ENCODE peak calls at places on chromosomes 1 and 21, in four cellular contexts. One of them, this sample, is unnamed.

GRCh38 chr1:30028939-30029338 is 694.4 kb downstream of the MATN1 start:
- DNase-seq in K562: no peak
- DNase-seq in IMR-90: no peak
- DNase-seq in HepG2: no peak
- DNase-seq in this sample: no peak

GRCh38 chr1:32249831-32250525 is 1.1 kb upstream of the LCK start:
- DNase-seq in IMR-90: peak; percentile 46
- DNase-seq in HepG2: peak; percentile 91
- DNase-seq in K562: peak; percentile 60
- DNase-seq in this sample: no peak

GRCh38 chr1:31377361-31377863 is 4.5 kb upstream of the FABP3 start:
- DNase-seq in K562: no peak
- DNase-seq in IMR-90: no peak
- DNase-seq in HepG2: no peak
- DNase-seq in this sample: no peak

GRCh38 chr1:205925730-205926129 is 17.5 kb downstream of the SLC26A9 start:
- DNase-seq in IMR-90: peak; percentile 85
- DNase-seq in HepG2: no peak
- DNase-seq in K562: no peak
- DNase-seq in this sample: peak; percentile 84

GRCh38 chr1:204574856-204575145 is 58.6 kb downstream of the MDM4 start:
- DNase-seq in IMR-90: peak; percentile 16
- DNase-seq in HepG2: no peak
- DNase-seq in K562: no peak
- DNase-seq in this sample: no peak

GRCh38 chr21:31872452-31873274 is at the start of gene HUNK:
- DNase-seq in HepG2: peak; percentile 29
- DNase-seq in IMR-90: peak; percentile 54
- DNase-seq in K562: no peak
- DNase-seq in this sample: peak; percentile 13

GRCh38 chr1:11301593-11301992 is 28.6 kb downstream of the UBIAD1 start:
- DNase-seq in K562: no peak
- DNase-seq in IMR-90: no peak
- DNase-seq in HepG2: no peak
- DNase-seq in this sample: no peak

GRCh38 chr1:224238212-224238611 is 55.2 kb downstream of the DEGS1 start:
- DNase-seq in K562: no peak
- DNase-seq in IMR-90: no peak
- DNase-seq in HepG2: no peak
- DNase-seq in this sample: no peak

GRCh38 chr1:85396194-85396593 is 68.8 kb downstream of the DDAH1 start:
- DNase-seq in IMR-90: no peak
- DNase-seq in HepG2: no peak
- DNase-seq in K562: no peak
- DNase-seq in this sample: no peak

GRCh38 chr1:240310226-240310925 is 218.7 kb downstream of the FMN2 start:
- DNase-seq in HepG2: no peak
- DNase-seq in K562: no peak
- DNase-seq in IMR-90: peak; percentile 85
- DNase-seq in this sample: peak; percentile 18

GRCh38 chr1:240309804-240310203 is 218.1 kb downstream of the FMN2 start:
- DNase-seq in IMR-90: no peak
- DNase-seq in K562: no peak
- DNase-seq in HepG2: no peak
- DNase-seq in this sample: no peak

GRCh38 chr1:240314845-240315746 is 223.4 kb downstream of the FMN2 start:
- DNase-seq in IMR-90: no peak
- DNase-seq in HepG2: no peak
- DNase-seq in K562: no peak
- DNase-seq in this sample: no peak

GRCh38 chr1:240308061-240308460 is 216.4 kb downstream of the FMN2 start:
- DNase-seq in K562: no peak
- DNase-seq in HepG2: no peak
- DNase-seq in IMR-90: no peak
- DNase-seq in this sample: no peak

GRCh38 chr1:240312872-240313271 is 221.2 kb downstream of the FMN2 start:
- DNase-seq in IMR-90: peak; percentile 94
- DNase-seq in K562: no peak
- DNase-seq in HepG2: no peak
- DNase-seq in this sample: peak; percentile 55
- TF ChIP-seq MAZ in IMR-90: no peak
- TF ChIP-seq MAZ in K562: no peak
- TF ChIP-seq MAZ in HepG2: no peak
- TF ChIP-seq MAZ in this sample: no peak

GRCh38 chr1:64536836-64537490 is 67.0 kb downstream of the CACHD1 start:
- DNase-seq in K562: no peak
- DNase-seq in HepG2: peak; percentile 24
- DNase-seq in IMR-90: no peak
- DNase-seq in this sample: no peak
- TF ChIP-seq MAZ in K562: no peak
- TF ChIP-seq MAZ in HepG2: no peak
- TF ChIP-seq MAZ in IMR-90: no peak
- TF ChIP-seq MAZ in this sample: no peak

GRCh38 chr1:147843486-147843885 is 59.1 kb upstream of the GJA8 start:
- DNase-seq in IMR-90: no peak
- DNase-seq in HepG2: no peak
- DNase-seq in K562: no peak
- DNase-seq in this sample: no peak
- TF ChIP-seq MAZ in IMR-90: no peak
- TF ChIP-seq MAZ in HepG2: no peak
- TF ChIP-seq MAZ in K562: no peak
- TF ChIP-seq MAZ in this sample: no peak

DNA sequence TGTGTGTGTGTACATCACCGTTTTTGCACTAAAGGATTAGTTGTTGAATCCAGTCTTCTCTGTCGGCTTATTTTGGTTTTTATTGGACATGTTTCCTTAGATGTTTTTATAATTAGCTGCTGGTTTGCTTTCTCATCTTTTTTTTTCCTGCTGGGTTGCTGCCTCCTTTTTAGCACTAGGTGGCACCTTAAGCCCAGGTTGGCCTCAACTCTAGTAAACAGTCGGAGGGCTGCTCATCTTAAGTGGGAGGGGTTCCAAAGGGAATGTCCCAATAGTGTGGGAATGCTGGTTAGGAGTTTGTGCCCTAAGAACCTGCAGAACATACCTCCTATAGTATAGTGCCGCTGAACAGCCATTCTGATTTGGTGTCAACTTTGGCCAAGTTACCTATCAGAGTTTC is 570.1 kb upstream of the CXADR start:
- DNase-seq in IMR-90: peak; percentile 17
- DNase-seq in HepG2: peak; percentile 35
- DNase-seq in K562: no peak
- DNase-seq in this sample: no peak
- TF ChIP-seq MAZ in IMR-90: no peak
- TF ChIP-seq MAZ in HepG2: no peak
- TF ChIP-seq MAZ in K562: no peak
- TF ChIP-seq MAZ in this sample: no peak

GRCh38 chr1:15803380-15803779 is 4.1 kb downstream of the UQCRHL start:
- DNase-seq in K562: peak; percentile 63
- DNase-seq in HepG2: peak; percentile 48
- DNase-seq in IMR-90: peak; percentile 38
- DNase-seq in this sample: no peak
- TF ChIP-seq MAZ in K562: no peak
- TF ChIP-seq MAZ in HepG2: no peak
- TF ChIP-seq MAZ in IMR-90: no peak
- TF ChIP-seq MAZ in this sample: no peak